ENCODE peak calls at places on chromosome 13, in seven cellular contexts. U is amniotic stem cell; O is choroid plexus epithelial cell; Y is body of pancreas; A is stimulated activated CD4-positive, alpha-beta T cell treated with anti-CD3 and anti-CD28 coated beads, Interleukin-1b, Interleukin-23, amount 100 ng/mL, for 4 hours; D is mucosa of gallbladder; T is activated effector memory CD4-positive, alpha-beta T cell treated with anti-CD3 and anti-CD28 coated beads, Interleukin-2, amount 50 U/mL, for 16 hours. M is an unnamed sample.

GRCh38 chr13:55566334-55566733 is 1574.4 kb upstream of the PRR20A start:
- DNase-seq in U (no peak), O (no peak), Y (no peak), A (no peak), D (no peak), T (no peak), M (no peak)

GRCh38 chr13:111915104-111915551 is 151.8 kb upstream of the SOX1 start:
- DNase-seq in U (no peak), O (no peak), Y (no peak), A (no peak), D (no peak), T (peak), M (no peak)

GRCh38 chr13:109784590-109785140 is 1.7 kb downstream of the IRS2 start:
- DNase-seq in U (peak), O (peak), Y (peak), A (peak), D (peak), T (peak), M (peak)

GRCh38 chr13:80339841-80340642 is 884 bp downstream of the SPRY2 start:
- DNase-seq in U (no peak), O (peak), Y (peak), A (no peak), D (peak), T (no peak), M (no peak)

GRCh38 chr13:94192576-94192975 is 286.9 kb downstream of the DCT start:
- DNase-seq in U (no peak), O (peak), Y (peak), A (no peak), D (no peak), T (no peak), M (no peak)

GRCh38 chr13:80340643-80341097 is 256 bp downstream of the SPRY2 start:
- DNase-seq in U (no peak), O (peak), Y (no peak), A (no peak), D (peak), T (no peak), M (no peak)

GRCh38 chr13:109840201-109840892 is 54.0 kb upstream of the IRS2 start:
- DNase-seq in U (no peak), O (peak), Y (no peak), A (no peak), D (no peak), T (no peak), M (no peak)

GRCh38 chr13:39023761-39024160 is 14.1 kb downstream of the PROSER1 start:
- DNase-seq in U (no peak), O (peak), Y (no peak), A (no peak), D (no peak), T (no peak), M (no peak)

GRCh38 chr13:39038569-39038898 is 278 bp downstream of the NHLRC3 start:
- DNase-seq in U (no peak), O (no peak), Y (peak), A (peak), D (peak), T (peak), M (peak)

GRCh38 chr13:33348366-33348765 is 62.8 kb upstream of the STARD13 start:
- DNase-seq in U (no peak), O (peak), Y (no peak), A (no peak), D (no peak), T (no peak), M (no peak)

GRCh38 chr13:83677985-83678384 is 204.3 kb downstream of the SLITRK1 start:
- DNase-seq in U (no peak), O (no peak), Y (no peak), A (no peak), D (no peak), T (no peak), M (no peak)

GRCh38 chr13:34822681-34823080 is 119.4 kb upstream of the NBEA start:
- DNase-seq in U (no peak), O (no peak), Y (no peak), A (no peak), D (no peak), T (no peak), M (no peak)

GRCh38 chr13:43797869-43798268 is 11.1 kb upstream of the ENOX1 start:
- DNase-seq in U (no peak), O (peak), Y (no peak), A (no peak), D (no peak), T (no peak), M (no peak)

M was measured in activated T-helper 9 cell treated with anti-CD3 and anti-CD28 coated beads, Interleukin-2, amount 50 U/mL, for 16 hours.